ENCODE peak calls at places on chromosomes 6 and 20, in nine cellular contexts. U, O, A, J, F, I, D, H and B are unnamed samples.
A peak's percentile ranks its signal among the peaks of the same experiment; 100 is the strongest.

GRCh38 chr6:5082487-5083306 is 2.4 kb upstream of the PPP1R3G start:
- DNase-seq in U (peak; percentile 92), O (no peak), A (no peak), J (no peak), F (no peak), I (no peak), D (no peak), H (no peak), B (no peak)

GRCh38 chr20:18524646-18525045 is 16.9 kb downstream of the SEC23B start:
- DNase-seq in U (no peak), O (no peak), A (no peak), J (no peak), F (no peak), I (no peak), D (no peak), H (no peak), B (no peak)

GRCh38 chr6:40806479-40806878 is 219.3 kb upstream of the LRFN2 start:
- DNase-seq in U (no peak), O (no peak), A (no peak), J (no peak), F (no peak), I (no peak), D (no peak), H (no peak), B (no peak)

GRCh38 chr6:34424200-34425131 is 1.4 kb downstream of the RPS10 start:
- DNase-seq in U (no peak), O (no peak), A (no peak), J (no peak), F (peak; percentile 64), I (no peak), D (no peak), H (no peak), B (no peak)

GRCh38 chr6:167221408-167222201 is 63.8 kb upstream of the GPR31 start:
- DNase-seq in U (no peak), O (peak; percentile 38), A (no peak), J (no peak), F (no peak), I (no peak), D (no peak), H (no peak), B (no peak)

GRCh38 chr6:100880149-100880900 is 804 bp downstream of the ASCC3 start:
- DNase-seq in U (no peak), O (no peak), A (no peak), J (no peak), F (no peak), I (no peak), D (peak; percentile 43), H (no peak), B (no peak)

GRCh38 chr20:45306431-45306982 is at the start of gene RBPJL:
- DNase-seq in U (no peak), O (no peak), A (no peak), J (peak; percentile 96), F (peak; percentile 69), I (no peak), D (peak; percentile 93), H (no peak), B (no peak)

GRCh38 chr6:89323461-89324098 is 8.5 kb upstream of the GABRR2 start:
- DNase-seq in U (no peak), O (no peak), A (no peak), J (no peak), F (no peak), I (no peak), D (no peak), H (no peak), B (no peak)

GRCh38 chr20:25136643-25137559 is 55.0 kb upstream of the VSX1 start:
- DNase-seq in U (peak; percentile 59), O (peak; percentile 56), A (no peak), J (no peak), F (no peak), I (no peak), D (peak; percentile 78), H (peak; percentile 65), B (peak; percentile 67)

GRCh38 chr20:23230766-23231385 is 119.7 kb upstream of the NXT1 start:
- DNase-seq in U (no peak), O (no peak), A (no peak), J (no peak), F (no peak), I (no peak), D (no peak), H (no peak), B (no peak)

GRCh38 chr6:157215702-157216101 is 107.6 kb downstream of the TMEM242 start:
- DNase-seq in U (no peak), O (no peak), A (no peak), J (no peak), F (no peak), I (no peak), D (no peak), H (no peak), B (no peak)

GRCh38 chr20:51953731-51954340 is 151.5 kb upstream of the SALL4 start:
- DNase-seq in U (no peak), O (no peak), A (no peak), J (no peak), F (no peak), I (no peak), D (no peak), H (no peak), B (no peak)

GRCh38 chr6:145756170-145756662 is 20.9 kb upstream of the EPM2A start:
- DNase-seq in U (peak; percentile 63), O (peak; percentile 27), A (no peak), J (no peak), F (no peak), I (no peak), D (peak; percentile 57), H (peak; percentile 18), B (peak; percentile 63)

GRCh38 chr6:2971420-2972218 is at the start of gene SERPINB6:
- DNase-seq in U (peak; percentile 96), O (peak; percentile 77), A (peak; percentile 28), J (peak; percentile 84), F (peak; percentile 73), I (peak; percentile 80), D (peak; percentile 82), H (peak; percentile 89), B (peak; percentile 77)

GRCh38 chr20:884983-885952 is 30.9 kb downstream of the ANGPT4 start:
- DNase-seq in U (peak; percentile 24), O (no peak), A (no peak), J (no peak), F (peak; percentile 94), I (no peak), D (peak; percentile 8), H (peak; percentile 57), B (no peak)

GRCh38 chr6:53179961-53180651 is 31.5 kb upstream of the GCM1 start:
- DNase-seq in U (peak; percentile 33), O (peak; percentile 50), A (peak; percentile 18), J (peak; percentile 65), F (no peak), I (peak; percentile 78), D (peak; percentile 76), H (peak; percentile 40), B (peak; percentile 56)

GRCh38 chr6:129440691-129441090 is 269.3 kb downstream of the ARHGAP18 start:
- DNase-seq in U (no peak), O (no peak), A (no peak), J (no peak), F (peak; percentile 81), I (no peak), D (no peak), H (no peak), B (no peak)

GRCh38 chr6:36984581-36985383 is 1.2 kb downstream of the MTCH1 start:
- DNase-seq in U (peak; percentile 84), O (no peak), A (peak; percentile 17), J (no peak), F (peak; percentile 84), I (no peak), D (peak; percentile 60), H (no peak), B (peak; percentile 47)

GRCh38 chr6:134437376-134437775 is 119.5 kb upstream of the SGK1 start:
- DNase-seq in U (peak; percentile 36), O (no peak), A (no peak), J (no peak), F (no peak), I (no peak), D (peak; percentile 51), H (no peak), B (no peak)

GRCh38 chr6:24469829-24470228 is 19.5 kb downstream of the GPLD1 start:
- DNase-seq in U (no peak), O (no peak), A (no peak), J (no peak), F (no peak), I (no peak), D (no peak), H (no peak), B (no peak)

GRCh38 chr20:37299718-37300529 is 10.5 kb downstream of the MANBAL start:
- DNase-seq in U (no peak), O (no peak), A (no peak), J (no peak), F (no peak), I (no peak), D (no peak), H (no peak), B (no peak)
- H3K4me1 ChIP-seq in U (peaks cover 21% of the 10 kb centered on the region), O (peaks cover 17% of the 10 kb centered on the region), A (peaks cover 12% of the 10 kb centered on the region), J (peaks cover 5% of the 10 kb centered on the region), F (peaks cover 23% of the 10 kb centered on the region), I (peaks cover 32% of the 10 kb centered on the region), D (peaks cover 62% of the 10 kb centered on the region), H (peaks cover 58% of the 10 kb centered on the region), B (peaks cover 22% of the 10 kb centered on the region)

GRCh38 chr6:120357447-120357846 is 976.8 kb downstream of the TBC1D32 start:
- DNase-seq in U (no peak), O (no peak), A (no peak), J (no peak), F (peak; percentile 4), I (no peak), D (no peak), H (no peak), B (no peak)
- H3K27ac ChIP-seq in U (no peak overlapping the region), O (no peak overlapping the region), A (no peak overlapping the region), J (no peak overlapping the region), F (no peak overlapping the region), I (no peak overlapping the region), D (no peak overlapping the region), H (no peak overlapping the region), B (no peak overlapping the region)

DNA sequence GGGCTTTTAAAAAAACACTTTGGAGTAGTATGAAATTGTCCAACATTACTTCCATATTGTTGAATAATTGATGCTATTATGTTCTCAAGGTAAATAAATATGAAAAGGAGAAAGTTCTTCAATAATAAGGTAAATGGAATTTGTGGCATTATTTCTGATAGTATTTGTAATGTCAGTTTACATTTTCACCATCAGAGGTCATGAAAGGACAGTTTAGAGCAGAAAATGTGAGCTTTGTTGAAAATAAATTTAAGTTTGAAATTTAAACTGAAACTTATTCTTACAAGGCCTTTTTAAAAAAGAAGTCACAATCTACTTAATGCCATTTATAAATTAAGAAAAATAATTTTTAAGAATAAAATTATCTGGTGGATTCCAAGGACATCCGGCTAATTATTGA is 15.8 kb upstream of the CEP162 start:
- DNase-seq in U (no peak), O (no peak), A (no peak), J (no peak), F (no peak), I (no peak), D (no peak), H (no peak), B (no peak)
- TF ChIP-seq CTCF in U (no peak), O (peak; percentile 9), A (no peak), J (no peak), F (no peak), I (no peak), D (no peak), H (no peak), B (no peak)

DNA sequence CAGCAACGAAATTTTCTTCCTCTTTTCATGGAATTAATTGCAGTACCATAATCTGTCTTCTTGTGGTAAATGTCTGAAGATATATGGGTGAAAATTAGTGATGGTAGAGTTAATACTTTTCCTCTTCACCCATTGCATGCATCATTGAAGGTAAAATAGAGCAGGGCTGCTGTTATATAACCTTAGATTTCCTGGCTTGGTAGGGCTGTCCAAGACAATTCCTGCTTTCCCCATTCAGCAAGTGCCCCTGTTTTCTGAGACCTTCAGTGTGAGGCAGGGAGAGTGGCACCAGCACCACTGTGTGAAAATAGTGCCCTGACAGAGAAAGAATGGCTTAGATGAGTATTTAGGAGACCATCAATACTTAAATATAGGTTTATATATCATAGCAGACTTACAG is 202.0 kb downstream of the ZFAND3 start:
- DNase-seq in U (no peak), O (no peak), A (no peak), J (no peak), F (no peak), I (no peak), D (no peak), H (no peak), B (no peak)
- H3K4me1 ChIP-seq in U (no peaks in the 10 kb centered on the region), O (no peaks in the 10 kb centered on the region), A (no peaks in the 10 kb centered on the region), J (no peaks in the 10 kb centered on the region), F (peaks cover 8% of the 10 kb centered on the region), I (no peaks in the 10 kb centered on the region), D (peaks cover 13% of the 10 kb centered on the region), H (peaks cover 46% of the 10 kb centered on the region), B (peaks cover 3% of the 10 kb centered on the region)